ENCODE peak calls at places on chromosomes 11 and 22, in four cellular contexts. O is fibroblast of pulmonary artery, N is heart left ventricle, D is choroid plexus epithelial cell. F is an unnamed sample.

GRCh38 chr11:61041755-61042518 is 60.4 kb upstream of the CD5 start:
- DNase-seq in O (peak; percentile 32), N (peak; percentile 75), D (peak; percentile 60), F (peak; percentile 88)

GRCh38 chr22:22460635-22461034 is 47.9 kb downstream of the ZNF280B start:
- DNase-seq in O (peak; percentile 13), N (no peak), D (peak; percentile 35), F (no peak)

GRCh38 chr11:102552447-102553200 is 22.1 kb upstream of the MMP7 start:
- DNase-seq in O (no peak), N (no peak), D (peak; percentile 20), F (no peak)

GRCh38 chr11:79515781-79516180 is 75.0 kb upstream of the TENM4 start:
- DNase-seq in O (no peak), N (no peak), D (no peak), F (no peak)

GRCh38 chr11:76323804-76324203 is 57.1 kb downstream of the THAP12 start:
- DNase-seq in O (no peak), N (no peak), D (no peak), F (no peak)

GRCh38 chr11:118928870-118929495 is 3.3 kb upstream of the BCL9L start:
- DNase-seq in O (peak; percentile 59), N (peak; percentile 82), D (peak; percentile 60), F (no peak)

GRCh38 chr11:71447791-71448256 is 369 bp downstream of the DHCR7 start:
- DNase-seq in O (no peak), N (no peak), D (no peak), F (peak; percentile 31)

GRCh38 chr11:11993814-11994213 is 14.6 kb downstream of the DKK3 start:
- DNase-seq in O (peak; percentile 70), N (no peak), D (peak; percentile 86), F (no peak)

GRCh38 chr11:65486570-65487466 is 12.0 kb upstream of the MALAT1 start:
- DNase-seq in O (no peak), N (no peak), D (no peak), F (no peak)

GRCh38 chr11:65444314-65445051 is 21.9 kb downstream of the NEAT1 start:
- DNase-seq in O (peak; percentile 42), N (peak; percentile 72), D (peak; percentile 76), F (peak; percentile 37)

GRCh38 chr11:77188323-77188911 is 60.4 kb downstream of the MYO7A start:
- DNase-seq in O (peak; percentile 86), N (peak; percentile 86), D (peak; percentile 90), F (no peak)

GRCh38 chr11:8035225-8035846 is 45.7 kb upstream of the TUB start:
- DNase-seq in O (no peak), N (no peak), D (peak; percentile 20), F (no peak)

GRCh38 chr11:2298795-2299747 is 2.6 kb downstream of the C11orf21 start:
- DNase-seq in O (no peak), N (peak; percentile 62), D (peak; percentile 36), F (no peak)

GRCh38 chr11:130137999-130138398 is 21.6 kb upstream of the ST14 start:
- DNase-seq in O (no peak), N (no peak), D (no peak), F (no peak)

GRCh38 chr22:23478175-23478574 is 101.9 kb downstream of the IGLL1 start:
- DNase-seq in O (no peak), N (no peak), D (peak; percentile 28), F (no peak)

GRCh38 chr22:29275167-29275566 is 7.1 kb downstream of the EWSR1 start:
- DNase-seq in O (no peak), N (no peak), D (no peak), F (no peak)

GRCh38 chr22:24951942-24952836 is at the start of gene KIAA1671:
- DNase-seq in O (peak; percentile 76), N (peak; percentile 94), D (peak; percentile 62), F (peak; percentile 79)

GRCh38 chr11:77449060-77449521 is 24.8 kb downstream of the PAK1 start:
- DNase-seq in O (no peak), N (no peak), D (no peak), F (peak; percentile 51)

GRCh38 chr11:69444381-69445130 is 36.9 kb upstream of the LINC01488 start:
- DNase-seq in O (peak; percentile 96), N (peak; percentile 65), D (peak; percentile 97), F (no peak)

GRCh38 chr11:85977751-85978160 is 91.1 kb downstream of the PICALM start:
- DNase-seq in O (no peak), N (no peak), D (no peak), F (no peak)
- H3K4me3 ChIP-seq in O (no peak overlapping the region), N (no peak overlapping the region), D (no peak overlapping the region), F (no peak overlapping the region)

DNA sequence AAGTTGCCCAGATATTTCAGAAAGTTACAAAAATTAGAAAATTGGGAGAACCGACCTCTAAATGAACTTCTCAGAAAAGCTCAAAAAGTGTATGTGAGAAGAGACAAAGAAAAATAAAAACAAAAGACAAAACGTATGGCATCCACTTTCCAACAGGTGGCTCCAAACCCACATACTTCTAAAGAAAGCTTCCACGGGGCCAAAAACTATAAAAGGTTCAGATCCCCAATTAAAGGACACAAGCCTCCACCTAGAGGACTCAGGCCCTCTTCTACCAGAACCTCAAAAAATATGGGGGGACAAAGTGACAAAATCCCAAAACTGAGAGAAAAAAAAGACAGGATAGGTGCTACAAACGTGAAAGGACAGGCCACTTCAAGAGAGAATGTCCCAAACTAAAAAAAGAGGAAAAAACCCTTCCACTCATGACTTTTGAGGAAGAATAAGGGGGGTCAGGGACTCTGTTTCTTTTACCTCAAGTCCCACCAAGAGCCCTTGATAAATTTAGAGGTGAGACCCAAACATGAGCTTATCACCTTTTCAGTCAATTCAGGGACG is 8.8 kb downstream of the SCGB2A1 start:
- DNase-seq in O (peak; percentile 49), N (no peak), D (peak; percentile 43), F (no peak)
- TF ChIP-seq CTCF in O (peak; percentile 58), N (no peak), D (peak; percentile 66), F (peak; percentile 43)

GRCh38 chr11:17510507-17511206 is 33.6 kb downstream of the USH1C start:
- DNase-seq in O (no peak), N (no peak), D (no peak), F (no peak)
- H3K4me3 ChIP-seq in O (no peak overlapping the region), N (no peak overlapping the region), D (no peak overlapping the region), F (no peak overlapping the region)

GRCh38 chr11:117678651-117679407 is 118.2 kb downstream of the DSCAML1 start:
- DNase-seq in O (no peak), N (no peak), D (no peak), F (no peak)
- TF ChIP-seq CTCF in O (no peak), N (no peak), D (no peak), F (no peak)